ENCODE peak calls at places on chromosomes 3 and 15, in seven cellular contexts. One of them, this sample, is unnamed.

GRCh38 chr3:19149388-19149787 is 1.1 kb downstream of the KCNH8 start:
- DNase-seq in body of pancreas: peak
- DNase-seq in iPS DF 6.9: no peak
- DNase-seq in uterus: no peak
- DNase-seq in cardiac muscle cell: peak
- DNase-seq in RWPE1: no peak
- DNase-seq in GM23248: peak
- DNase-seq in this sample: no peak

GRCh38 chr3:184635126-184635525 is 73.5 kb downstream of the EPHB3 start:
- DNase-seq in cardiac muscle cell: no peak
- DNase-seq in RWPE1: no peak
- DNase-seq in body of pancreas: peak
- DNase-seq in uterus: no peak
- DNase-seq in GM23248: no peak
- DNase-seq in iPS DF 6.9: no peak
- DNase-seq in this sample: no peak

GRCh38 chr3:154954750-154955149 is 125.4 kb upstream of the MME start:
- DNase-seq in RWPE1: peak
- DNase-seq in GM23248: peak
- DNase-seq in iPS DF 6.9: peak
- DNase-seq in body of pancreas: no peak
- DNase-seq in cardiac muscle cell: peak
- DNase-seq in uterus: no peak
- DNase-seq in this sample: no peak

GRCh38 chr15:101167366-101167790 is 84.5 kb downstream of the CHSY1 start:
- DNase-seq in cardiac muscle cell: no peak
- DNase-seq in iPS DF 6.9: no peak
- DNase-seq in body of pancreas: no peak
- DNase-seq in uterus: no peak
- DNase-seq in GM23248: no peak
- DNase-seq in RWPE1: no peak
- DNase-seq in this sample: no peak

GRCh38 chr3:133127381-133127780 is 89.2 kb downstream of the TMEM108 start:
- DNase-seq in GM23248: no peak
- DNase-seq in cardiac muscle cell: no peak
- DNase-seq in RWPE1: no peak
- DNase-seq in uterus: no peak
- DNase-seq in body of pancreas: no peak
- DNase-seq in iPS DF 6.9: no peak
- DNase-seq in this sample: no peak

GRCh38 chr3:58009026-58009748 is 965 bp downstream of the FLNB start:
- DNase-seq in iPS DF 6.9: no peak
- DNase-seq in uterus: no peak
- DNase-seq in cardiac muscle cell: no peak
- DNase-seq in GM23248: peak
- DNase-seq in body of pancreas: peak
- DNase-seq in RWPE1: no peak
- DNase-seq in this sample: no peak

GRCh38 chr3:41200669-41201021 is 1.3 kb downstream of the CTNNB1 start:
- DNase-seq in GM23248: peak
- DNase-seq in cardiac muscle cell: peak
- DNase-seq in iPS DF 6.9: no peak
- DNase-seq in body of pancreas: no peak
- DNase-seq in uterus: peak
- DNase-seq in RWPE1: peak
- DNase-seq in this sample: no peak

GRCh38 chr3:111915905-111916304 is 56.8 kb downstream of the PHLDB2 start:
- DNase-seq in RWPE1: no peak
- DNase-seq in iPS DF 6.9: no peak
- DNase-seq in uterus: no peak
- DNase-seq in body of pancreas: no peak
- DNase-seq in cardiac muscle cell: peak
- DNase-seq in GM23248: no peak
- DNase-seq in this sample: no peak

GRCh38 chr3:184238246-184238818 is 8.9 kb downstream of the VWA5B2 start:
- DNase-seq in cardiac muscle cell: no peak
- DNase-seq in iPS DF 6.9: no peak
- DNase-seq in body of pancreas: no peak
- DNase-seq in GM23248: no peak
- DNase-seq in RWPE1: no peak
- DNase-seq in uterus: no peak
- DNase-seq in this sample: no peak

GRCh38 chr15:53861792-53862191 is 102.3 kb upstream of the WDR72 start:
- DNase-seq in RWPE1: no peak
- DNase-seq in body of pancreas: no peak
- DNase-seq in cardiac muscle cell: no peak
- DNase-seq in GM23248: no peak
- DNase-seq in uterus: no peak
- DNase-seq in iPS DF 6.9: no peak
- DNase-seq in this sample: no peak

GRCh38 chr3:195897081-195897852 is 11.1 kb downstream of the TNK2 start:
- DNase-seq in iPS DF 6.9: no peak
- DNase-seq in GM23248: peak
- DNase-seq in uterus: peak
- DNase-seq in cardiac muscle cell: peak
- DNase-seq in RWPE1: peak
- DNase-seq in body of pancreas: no peak
- DNase-seq in this sample: no peak

GRCh38 chr3:188686319-188686718 is 485.5 kb upstream of the TPRG1 start:
- DNase-seq in uterus: no peak
- DNase-seq in body of pancreas: no peak
- DNase-seq in cardiac muscle cell: no peak
- DNase-seq in GM23248: no peak
- DNase-seq in RWPE1: no peak
- DNase-seq in iPS DF 6.9: no peak
- DNase-seq in this sample: no peak

GRCh38 chr3:152376351-152377183 is 107.8 kb downstream of the MBNL1 start:
- DNase-seq in GM23248: peak
- DNase-seq in cardiac muscle cell: peak
- DNase-seq in RWPE1: no peak
- DNase-seq in body of pancreas: no peak
- DNase-seq in uterus: no peak
- DNase-seq in iPS DF 6.9: no peak
- DNase-seq in this sample: no peak

GRCh38 chr3:142888484-142889262 is at the start of gene PCOLCE2:
- DNase-seq in uterus: no peak
- DNase-seq in body of pancreas: peak
- DNase-seq in GM23248: peak
- DNase-seq in cardiac muscle cell: peak
- DNase-seq in iPS DF 6.9: peak
- DNase-seq in RWPE1: peak
- DNase-seq in this sample: no peak

GRCh38 chr3:191105418-191105817 is 93.6 kb upstream of the OSTN start:
- DNase-seq in RWPE1: no peak
- DNase-seq in iPS DF 6.9: no peak
- DNase-seq in uterus: no peak
- DNase-seq in cardiac muscle cell: no peak
- DNase-seq in body of pancreas: no peak
- DNase-seq in GM23248: no peak
- DNase-seq in this sample: no peak

GRCh38 chr15:62482715-62483429 is 317.8 kb upstream of the C2CD4B start:
- DNase-seq in body of pancreas: no peak
- DNase-seq in iPS DF 6.9: peak
- DNase-seq in GM23248: peak
- DNase-seq in cardiac muscle cell: peak
- DNase-seq in RWPE1: no peak
- DNase-seq in uterus: no peak
- DNase-seq in this sample: no peak

DNA sequence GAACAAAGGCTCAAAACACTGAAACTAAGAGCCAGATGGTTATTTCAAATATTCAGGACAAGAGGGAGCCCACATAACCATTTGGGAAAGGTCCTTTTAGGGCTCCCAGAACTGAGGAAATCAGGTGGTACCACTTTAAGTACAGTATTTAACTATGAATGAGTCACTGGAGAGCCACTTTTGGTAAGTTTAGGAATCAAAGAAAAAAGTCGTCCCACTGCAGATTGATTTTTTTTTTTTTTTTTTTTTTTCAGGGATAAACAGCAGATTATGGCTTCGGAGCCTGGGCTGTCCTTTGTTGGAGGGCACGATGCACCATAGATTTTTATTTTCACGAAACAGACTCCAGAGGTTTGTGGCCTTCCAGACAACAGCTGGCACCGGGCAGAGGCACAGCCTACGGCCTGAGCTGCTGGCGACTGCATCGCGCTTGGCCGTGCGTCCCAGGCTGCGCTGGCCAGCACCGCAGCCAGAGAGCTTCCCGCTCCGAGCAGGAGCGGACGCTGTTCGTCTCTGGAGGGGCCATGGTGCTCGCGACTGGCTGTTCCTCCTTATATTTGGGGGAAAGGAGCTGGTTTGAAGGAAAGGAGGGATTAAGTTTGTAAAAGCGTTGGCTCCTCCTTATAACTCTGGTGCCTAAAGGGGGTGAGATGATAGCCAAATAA is 152.8 kb upstream of the GOLIM4 start:
- DNase-seq in GM23248: peak
- DNase-seq in RWPE1: no peak
- DNase-seq in body of pancreas: peak
- DNase-seq in iPS DF 6.9: no peak
- DNase-seq in cardiac muscle cell: peak
- DNase-seq in uterus: no peak
- DNase-seq in this sample: no peak
- H3K27ac ChIP-seq in GM23248: no peak
- H3K27ac ChIP-seq in RWPE1: no peak
- H3K27ac ChIP-seq in body of pancreas: no peak
- H3K27ac ChIP-seq in iPS DF 6.9: no peak
- H3K27ac ChIP-seq in cardiac muscle cell: no peak
- H3K27ac ChIP-seq in uterus: no peak
- H3K27ac ChIP-seq in this sample: no peak

GRCh38 chr3:106281231-106281630 is 412.4 kb upstream of the CBLB start:
- DNase-seq in cardiac muscle cell: peak
- DNase-seq in GM23248: no peak
- DNase-seq in body of pancreas: no peak
- DNase-seq in iPS DF 6.9: no peak
- DNase-seq in RWPE1: no peak
- DNase-seq in uterus: no peak
- DNase-seq in this sample: no peak
- H3K27ac ChIP-seq in cardiac muscle cell: no peak
- H3K27ac ChIP-seq in GM23248: no peak
- H3K27ac ChIP-seq in body of pancreas: no peak
- H3K27ac ChIP-seq in iPS DF 6.9: no peak
- H3K27ac ChIP-seq in RWPE1: no peak
- H3K27ac ChIP-seq in uterus: no peak
- H3K27ac ChIP-seq in this sample: no peak

GRCh38 chr15:40768492-40769309 is 1.1 kb upstream of the C15orf62 start:
- DNase-seq in uterus: no peak
- DNase-seq in RWPE1: no peak
- DNase-seq in cardiac muscle cell: no peak
- DNase-seq in body of pancreas: no peak
- DNase-seq in GM23248: no peak
- DNase-seq in iPS DF 6.9: no peak
- DNase-seq in this sample: no peak
- H3K27ac ChIP-seq in uterus: peak
- H3K27ac ChIP-seq in RWPE1: peak
- H3K27ac ChIP-seq in cardiac muscle cell: no peak
- H3K27ac ChIP-seq in body of pancreas: peak
- H3K27ac ChIP-seq in GM23248: no peak
- H3K27ac ChIP-seq in iPS DF 6.9: no peak
- H3K27ac ChIP-seq in this sample: no peak

GRCh38 chr3:10180738-10181295 is 16.1 kb downstream of the IRAK2 start:
- DNase-seq in body of pancreas: no peak
- DNase-seq in RWPE1: no peak
- DNase-seq in iPS DF 6.9: no peak
- DNase-seq in cardiac muscle cell: no peak
- DNase-seq in uterus: no peak
- DNase-seq in GM23248: no peak
- DNase-seq in this sample: no peak
- H3K27ac ChIP-seq in body of pancreas: no peak
- H3K27ac ChIP-seq in RWPE1: peak
- H3K27ac ChIP-seq in iPS DF 6.9: no peak
- H3K27ac ChIP-seq in cardiac muscle cell: no peak
- H3K27ac ChIP-seq in uterus: no peak
- H3K27ac ChIP-seq in GM23248: no peak
- H3K27ac ChIP-seq in this sample: no peak

GRCh38 chr3:160373655-160374054 is 25.4 kb downstream of the IFT80 start:
- DNase-seq in cardiac muscle cell: no peak
- DNase-seq in uterus: no peak
- DNase-seq in body of pancreas: no peak
- DNase-seq in RWPE1: no peak
- DNase-seq in GM23248: no peak
- DNase-seq in iPS DF 6.9: no peak
- DNase-seq in this sample: no peak

GRCh38 chr3:160369784-160370183 is 29.2 kb downstream of the IFT80 start:
- DNase-seq in iPS DF 6.9: no peak
- DNase-seq in body of pancreas: no peak
- DNase-seq in uterus: no peak
- DNase-seq in cardiac muscle cell: no peak
- DNase-seq in GM23248: no peak
- DNase-seq in RWPE1: no peak
- DNase-seq in this sample: no peak

GRCh38 chr3:160372780-160373179 is 26.2 kb downstream of the IFT80 start:
- DNase-seq in iPS DF 6.9: no peak
- DNase-seq in body of pancreas: no peak
- DNase-seq in RWPE1: no peak
- DNase-seq in GM23248: peak
- DNase-seq in uterus: no peak
- DNase-seq in cardiac muscle cell: no peak
- DNase-seq in this sample: no peak

GRCh38 chr3:160368804-160369203 is 30.2 kb downstream of the IFT80 start:
- DNase-seq in uterus: no peak
- DNase-seq in GM23248: no peak
- DNase-seq in RWPE1: no peak
- DNase-seq in cardiac muscle cell: no peak
- DNase-seq in iPS DF 6.9: no peak
- DNase-seq in body of pancreas: no peak
- DNase-seq in this sample: no peak

GRCh38 chr3:160370987-160371857 is 27.8 kb downstream of the IFT80 start:
- DNase-seq in uterus: no peak
- DNase-seq in cardiac muscle cell: no peak
- DNase-seq in GM23248: no peak
- DNase-seq in body of pancreas: no peak
- DNase-seq in iPS DF 6.9: no peak
- DNase-seq in RWPE1: no peak
- DNase-seq in this sample: no peak
- H3K27ac ChIP-seq in uterus: no peak
- H3K27ac ChIP-seq in cardiac muscle cell: no peak
- H3K27ac ChIP-seq in GM23248: no peak
- H3K27ac ChIP-seq in body of pancreas: no peak
- H3K27ac ChIP-seq in iPS DF 6.9: no peak
- H3K27ac ChIP-seq in RWPE1: no peak
- H3K27ac ChIP-seq in this sample: no peak

GRCh38 chr3:105483476-105483875 is 116.8 kb downstream of the ALCAM start:
- DNase-seq in RWPE1: no peak
- DNase-seq in GM23248: no peak
- DNase-seq in iPS DF 6.9: no peak
- DNase-seq in body of pancreas: no peak
- DNase-seq in cardiac muscle cell: no peak
- DNase-seq in uterus: no peak
- DNase-seq in this sample: no peak

GRCh38 chr3:105480771-105481170 is 114.1 kb downstream of the ALCAM start:
- DNase-seq in iPS DF 6.9: no peak
- DNase-seq in body of pancreas: no peak
- DNase-seq in GM23248: no peak
- DNase-seq in uterus: no peak
- DNase-seq in RWPE1: no peak
- DNase-seq in cardiac muscle cell: no peak
- DNase-seq in this sample: no peak
- H3K27ac ChIP-seq in iPS DF 6.9: no peak
- H3K27ac ChIP-seq in body of pancreas: no peak
- H3K27ac ChIP-seq in GM23248: no peak
- H3K27ac ChIP-seq in uterus: no peak
- H3K27ac ChIP-seq in RWPE1: no peak
- H3K27ac ChIP-seq in cardiac muscle cell: no peak
- H3K27ac ChIP-seq in this sample: no peak

GRCh38 chr3:12944413-12944812 is 103.0 kb upstream of the RPL32 start:
- DNase-seq in iPS DF 6.9: no peak
- DNase-seq in RWPE1: no peak
- DNase-seq in GM23248: peak
- DNase-seq in cardiac muscle cell: no peak
- DNase-seq in body of pancreas: no peak
- DNase-seq in uterus: no peak
- DNase-seq in this sample: no peak
- H3K27ac ChIP-seq in iPS DF 6.9: no peak
- H3K27ac ChIP-seq in RWPE1: no peak
- H3K27ac ChIP-seq in GM23248: no peak
- H3K27ac ChIP-seq in cardiac muscle cell: peak
- H3K27ac ChIP-seq in body of pancreas: no peak
- H3K27ac ChIP-seq in uterus: no peak
- H3K27ac ChIP-seq in this sample: no peak